ENCODE peak calls at places on chromosomes 16 and 17, in six cellular contexts. M, K, Y, N, V and D are unnamed samples.

GRCh38 chr17:79831367-79832210 is 7.7 kb downstream of the CBX4 start:
- DNase-seq in K (no peak), Y (no peak), N (no peak), V (peak), M (peak), D (peak)

GRCh38 chr17:27956601-27957445 is 63.7 kb upstream of the LYRM9 start:
- DNase-seq in V (peak), M (no peak), K (no peak), N (no peak), Y (no peak), D (no peak)

GRCh38 chr16:1560153-1560552 is 26.7 kb downstream of the TMEM204 start:
- DNase-seq in Y (no peak), N (no peak), M (no peak), V (no peak), K (no peak), D (no peak)

GRCh38 chr17:27493088-27493487 is 36.8 kb downstream of the KSR1 start:
- DNase-seq in V (no peak), K (no peak), M (no peak), N (no peak), Y (no peak), D (no peak)

GRCh38 chr16:61580579-61580978 is 455.7 kb downstream of the CDH8 start:
- DNase-seq in M (no peak), N (no peak), V (no peak), Y (no peak), K (no peak), D (no peak)

GRCh38 chr17:45267436-45268055 is 5.7 kb upstream of the SPATA32 start:
- DNase-seq in V (no peak), Y (no peak), N (no peak), M (no peak), K (no peak), D (no peak)

GRCh38 chr17:77018504-77018903 is 122.3 kb upstream of the SEC14L1 start:
- DNase-seq in Y (no peak), N (no peak), V (no peak), K (no peak), M (no peak), D (no peak)

GRCh38 chr17:43877451-43878155 is 29.7 kb downstream of the MPP2 start:
- DNase-seq in K (no peak), N (no peak), M (no peak), V (no peak), Y (no peak), D (no peak)

GRCh38 chr16:89152831-89153700 is 18.5 kb upstream of the CDH15 start:
- DNase-seq in M (no peak), Y (no peak), N (no peak), K (no peak), V (no peak), D (peak)

GRCh38 chr17:11996722-11997146 is 541 bp downstream of the ZNF18 start:
- DNase-seq in Y (no peak), N (no peak), M (peak), V (no peak), K (peak), D (peak)

GRCh38 chr17:443109-443508 is 90.5 kb upstream of the RPH3AL start:
- DNase-seq in V (no peak), K (no peak), Y (no peak), M (no peak), N (no peak), D (no peak)

GRCh38 chr17:7019839-7020519 is 2.9 kb upstream of the BCL6B start:
- DNase-seq in K (peak), M (peak), N (peak), V (peak), Y (no peak), D (no peak)

GRCh38 chr16:49628148-49628547 is 227.8 kb downstream of the ZNF423 start:
- DNase-seq in M (no peak), N (no peak), Y (peak), V (no peak), K (no peak), D (no peak)

GRCh38 chr17:18961634-18962493 is 9.9 kb downstream of the SLC5A10 start:
- DNase-seq in N (peak), Y (no peak), M (no peak), K (no peak), V (no peak), D (no peak)

GRCh38 chr17:29145289-29146058 is 34.7 kb downstream of the MYO18A start:
- DNase-seq in Y (no peak), N (peak), M (peak), V (peak), K (peak), D (peak)

GRCh38 chr17:1899403-1900000 is 69.7 kb downstream of the RPA1 start:
- DNase-seq in M (no peak), K (no peak), Y (no peak), V (no peak), N (no peak), D (no peak)

GRCh38 chr17:77419547-77420475 is 279.0 kb downstream of the SEC14L1 start:
- DNase-seq in V (peak), K (no peak), M (peak), Y (no peak), N (peak), D (peak)

GRCh38 chr17:336110-337021 is 16.2 kb downstream of the RPH3AL start:
- DNase-seq in Y (no peak), M (peak), N (no peak), K (peak), V (no peak), D (no peak)

GRCh38 chr16:525123-525519 is 2.4 kb upstream of the CAPN15 start:
- DNase-seq in N (no peak), V (no peak), M (no peak), Y (no peak), K (no peak), D (no peak)

GRCh38 chr17:28898261-28898955 is 875 bp upstream of the FLOT2 start:
- DNase-seq in N (no peak), M (no peak), K (no peak), V (no peak), Y (no peak), D (no peak)

GRCh38 chr17:68753985-68754769 is 153.0 kb upstream of the FAM20A start:
- DNase-seq in N (no peak), K (no peak), V (no peak), Y (no peak), M (no peak), D (no peak)

GRCh38 chr16:5024632-5025031 is 9.1 kb downstream of the NAGPA start:
- DNase-seq in K (peak), V (no peak), M (peak), N (no peak), Y (no peak), D (peak)

GRCh38 chr17:71914812-71915211 is 206.0 kb upstream of the SOX9 start:
- DNase-seq in K (no peak), V (no peak), Y (no peak), M (no peak), N (no peak), D (no peak)

GRCh38 chr16:30697264-30698138 is 1.5 kb upstream of the SRCAP start:
- DNase-seq in K (peak), N (no peak), Y (no peak), V (no peak), M (peak), D (no peak)

GRCh38 chr16:68786685-68787418 is 49.8 kb downstream of the CDH1 start:
- DNase-seq in Y (no peak), M (peak), V (no peak), N (peak), K (peak), D (no peak)